ENCODE peak calls at places on chromosomes 11 and 22, in six cellular contexts. K is MM.1S; V is bronchial epithelial cell; X is H1; N is esophagus muscularis mucosa; R is CD8-positive, alpha-beta T cell. C is an unnamed sample.

GRCh38 chr11:35545604-35546003 is 20.2 kb upstream of the PAMR1 start:
- DNase-seq in R (no peak), K (no peak), V (no peak), X (no peak), N (no peak), C (no peak)

GRCh38 chr11:122146475-122146874 is 30.5 kb upstream of the BLID start:
- DNase-seq in V (peak; percentile 93), X (no peak), N (no peak), R (no peak), K (no peak), C (no peak)

GRCh38 chr22:40107756-40108437 is 69.8 kb upstream of the TNRC6B start:
- DNase-seq in K (peak; percentile 48), N (no peak), V (peak; percentile 45), X (no peak), R (no peak), C (peak; percentile 24)

GRCh38 chr11:72519220-72519881 is 85.0 kb upstream of the CLPB start:
- DNase-seq in X (no peak), N (no peak), K (no peak), R (peak; percentile 16), V (no peak), C (peak; percentile 15)

GRCh38 chr11:125916683-125917337 is 12.5 kb downstream of the DDX25 start:
- DNase-seq in K (no peak), N (peak; percentile 53), X (no peak), R (no peak), V (no peak), C (no peak)

GRCh38 chr11:87284306-87284705 is 246.6 kb downstream of the TMEM135 start:
- DNase-seq in K (no peak), X (no peak), N (no peak), R (no peak), V (no peak), C (no peak)

GRCh38 chr11:17457361-17458104 is 19.1 kb downstream of the ABCC8 start:
- DNase-seq in X (no peak), N (no peak), K (no peak), V (no peak), R (no peak), C (no peak)

GRCh38 chr22:23053912-23054530 is 16.3 kb upstream of the GNAZ start:
- DNase-seq in V (no peak), N (peak; percentile 87), K (no peak), R (peak; percentile 7), X (no peak), C (no peak)

GRCh38 chr11:118939948-118940598 is 14.3 kb upstream of the BCL9L start:
- DNase-seq in V (no peak), N (no peak), K (peak; percentile 34), X (no peak), R (peak; percentile 55), C (peak; percentile 55)

GRCh38 chr11:29224739-29225384 is 792.0 kb downstream of the KCNA4 start:
- DNase-seq in V (no peak), K (no peak), N (no peak), X (peak; percentile 10), R (no peak), C (no peak)

GRCh38 chr11:56932572-56933235 is 56.0 kb upstream of the OR5AK2 start:
- DNase-seq in X (no peak), K (no peak), N (no peak), R (no peak), V (peak; percentile 100), C (no peak)

GRCh38 chr11:8948901-8949300 is 6.1 kb upstream of the ASCL3 start:
- DNase-seq in V (no peak), X (no peak), K (no peak), R (no peak), N (no peak), C (no peak)

GRCh38 chr11:86502137-86502536 is 127.5 kb downstream of the CCDC81 start:
- DNase-seq in V (peak; percentile 43), X (no peak), K (no peak), R (no peak), N (no peak), C (no peak)

GRCh38 chr11:65764434-65764833 is 16.3 kb downstream of the AP5B1 start:
- DNase-seq in R (no peak), N (no peak), X (no peak), V (no peak), K (no peak), C (no peak)

GRCh38 chr22:39306456-39307361 is 12.7 kb downstream of the RPL3 start:
- DNase-seq in N (no peak), K (peak; percentile 50), X (no peak), R (peak; percentile 57), V (no peak), C (no peak)

GRCh38 chr22:37822079-37822833 is 926 bp upstream of the GALR3 start:
- DNase-seq in R (no peak), V (no peak), K (no peak), X (no peak), N (no peak), C (no peak)

GRCh38 chr11:78419327-78419726 is 1.7 kb upstream of the GAB2 start:
- DNase-seq in N (no peak), X (no peak), K (no peak), V (peak; percentile 93), R (no peak), C (no peak)

GRCh38 chr11:34068098-34068497 is 16.6 kb downstream of the CAPRIN1 start:
- DNase-seq in N (no peak), V (no peak), R (no peak), X (no peak), K (no peak), C (no peak)

GRCh38 chr11:70032943-70033710 is 45.0 kb upstream of the ANO1 start:
- DNase-seq in X (no peak), R (no peak), V (no peak), K (no peak), N (peak; percentile 68), C (no peak)

GRCh38 chr11:70029831-70030811 is 48.0 kb upstream of the ANO1 start:
- DNase-seq in X (no peak), N (no peak), K (no peak), V (no peak), R (no peak), C (no peak)

GRCh38 chr11:70031631-70032469 is 46.3 kb upstream of the ANO1 start:
- DNase-seq in R (no peak), N (peak; percentile 55), K (no peak), X (no peak), V (no peak), C (no peak)

GRCh38 chr11:70033711-70034070 is 44.4 kb upstream of the ANO1 start:
- DNase-seq in X (no peak), R (no peak), V (no peak), K (no peak), N (peak; percentile 78), C (no peak)

GRCh38 chr11:70032470-70032795 is 45.7 kb upstream of the ANO1 start:
- DNase-seq in R (no peak), N (peak; percentile 70), K (no peak), V (no peak), X (no peak), C (no peak)
- TF ChIP-seq CTCF in R (no peak), N (no peak), K (no peak), V (no peak), X (no peak), C (no peak)

GRCh38 chr11:2380396-2380795 is 3.3 kb downstream of the CD81 start:
- DNase-seq in V (no peak), N (no peak), X (no peak), K (no peak), R (no peak), C (no peak)
- H3K4me3 ChIP-seq in V (no peak overlapping the region), N (peak overlapping the region; percentile 100), X (no peak overlapping the region), K (no peak overlapping the region), R (no peak overlapping the region), C (peak overlapping the region; percentile 89)

GRCh38 chr22:45866398-45867117 is 110.4 kb downstream of the WNT7B start:
- DNase-seq in X (no peak), K (no peak), R (no peak), N (peak; percentile 82), V (no peak), C (no peak)

GRCh38 chr22:45868586-45869443 is 108.1 kb downstream of the WNT7B start:
- DNase-seq in K (no peak), N (peak; percentile 45), V (no peak), X (no peak), R (peak; percentile 5), C (no peak)

GRCh38 chr22:45867906-45868555 is 108.9 kb downstream of the WNT7B start:
- DNase-seq in K (no peak), V (no peak), N (peak; percentile 37), R (peak; percentile 7), X (no peak), C (no peak)

GRCh38 chr22:45865561-45866397 is 111.2 kb downstream of the WNT7B start:
- DNase-seq in N (peak; percentile 57), K (no peak), R (peak; percentile 7), V (no peak), X (no peak), C (no peak)

DNA sequence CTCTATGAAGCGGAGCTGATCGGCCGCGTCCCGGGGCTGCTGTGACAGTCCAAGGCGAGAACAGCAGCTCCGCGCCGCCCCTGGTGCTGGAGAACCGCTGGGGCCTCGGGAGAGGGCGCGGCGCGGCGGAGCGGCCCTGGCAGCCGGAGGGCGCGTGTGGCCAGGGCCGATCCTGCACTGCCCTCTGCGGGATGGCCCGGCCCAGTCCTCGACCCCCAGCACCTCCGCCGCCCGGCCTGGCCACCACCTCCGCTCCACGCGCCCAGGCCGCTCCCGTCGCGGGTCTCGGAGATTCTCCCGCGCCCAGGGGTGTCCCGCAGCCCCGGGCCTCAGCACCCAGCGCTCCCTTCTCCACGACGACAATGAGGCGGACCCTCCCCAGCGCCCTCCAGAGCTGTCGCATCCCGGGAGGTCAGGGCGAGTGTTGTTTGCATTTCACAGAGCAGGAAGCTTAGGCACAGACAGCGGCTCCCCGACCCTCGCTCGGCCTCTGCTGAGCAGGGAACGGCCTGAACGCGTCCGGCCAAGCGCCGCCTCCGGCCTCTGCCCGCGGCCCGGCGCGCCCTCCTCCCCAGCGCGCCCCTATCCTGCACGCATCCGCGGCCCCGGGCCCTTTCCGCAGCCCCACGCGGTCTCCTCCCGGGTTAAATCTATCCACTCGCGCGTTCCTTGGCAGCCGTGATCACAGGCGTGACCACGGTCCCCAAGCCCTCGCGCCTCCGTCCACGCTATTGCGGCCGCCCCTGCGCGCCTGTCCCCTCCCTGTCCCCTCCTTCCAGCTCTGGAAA is 109.7 kb downstream of the WNT7B start:
- DNase-seq in V (no peak), N (peak; percentile 39), R (peak; percentile 6), X (no peak), K (no peak), C (no peak)
- TF ChIP-seq CTCF in V (peak; percentile 5), N (peak; percentile 35), R (no peak), X (peak; percentile 35), K (no peak), C (no peak)

DNA sequence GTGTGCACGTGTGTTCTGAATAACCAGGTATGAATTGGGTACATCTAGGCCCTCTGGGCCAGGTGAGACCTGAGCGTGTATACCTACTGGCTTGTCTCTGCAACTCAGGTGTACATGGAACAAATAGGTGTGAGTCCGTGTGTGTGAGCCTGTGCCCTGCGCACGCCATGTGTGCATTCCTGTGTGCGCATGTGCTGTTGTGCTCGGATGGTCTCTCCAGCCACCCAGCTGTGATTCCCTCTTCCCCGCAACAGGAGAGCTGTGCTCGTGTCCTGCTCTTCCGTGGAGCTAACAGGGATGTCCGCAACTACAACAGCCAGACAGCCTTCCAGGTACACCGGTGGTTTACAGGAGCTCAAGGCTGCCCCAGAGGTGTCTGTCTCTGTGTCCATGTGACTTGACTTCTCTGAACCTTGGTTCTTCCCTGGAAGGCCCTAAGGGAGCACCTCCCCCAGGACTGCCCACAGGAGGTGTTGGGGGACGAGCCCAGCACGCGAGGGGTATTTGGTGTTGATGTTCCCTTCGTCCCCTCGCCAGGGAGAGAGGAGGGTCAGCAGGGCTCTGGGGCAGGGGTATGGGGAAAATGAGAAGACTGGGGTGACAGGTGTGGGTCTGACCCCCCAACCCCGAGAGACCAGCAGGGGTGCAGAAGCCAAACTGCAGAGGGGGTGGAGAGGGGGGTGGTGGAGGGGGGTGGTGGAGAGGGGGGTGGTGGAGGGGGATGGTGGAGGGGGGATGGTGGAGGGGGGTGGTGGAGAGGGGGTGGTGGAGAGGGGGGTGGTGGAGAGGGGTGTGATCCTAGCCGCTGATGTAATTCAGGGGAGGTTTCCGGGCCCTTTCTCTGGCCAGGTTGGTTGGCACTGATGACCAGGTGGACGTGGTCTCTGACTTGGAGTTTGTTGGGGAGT is 10.7 kb downstream of the SHANK3 start:
- DNase-seq in N (no peak), V (no peak), R (no peak), X (no peak), K (no peak), C (no peak)
- H3K4me3 ChIP-seq in N (no peak overlapping the region), V (no peak overlapping the region), R (no peak overlapping the region), X (no peak overlapping the region), K (no peak overlapping the region), C (no peak overlapping the region)

C was measured in GM06990.